ENCODE peak calls at places on chromosomes 11 and 22, in five cellular contexts. U, R, Q, O and Y are unnamed samples.

GRCh38 chr11:64086263-64086938 is 50.7 kb downstream of the FLRT1 start:
- DNase-seq in U (no peak), R (no peak), Q (peak), O (peak), Y (no peak)

GRCh38 chr11:33761471-33761870 is 12.8 kb downstream of the FBXO3 start:
- DNase-seq in U (no peak), R (no peak), Q (no peak), O (no peak), Y (no peak)

GRCh38 chr11:46669606-46670243 is 30.7 kb downstream of the ARHGAP1 start:
- DNase-seq in U (no peak), R (no peak), Q (peak), O (no peak), Y (no peak)

GRCh38 chr11:14364322-14364721 is 5.3 kb upstream of the RRAS2 start:
- DNase-seq in U (peak), R (peak), Q (no peak), O (no peak), Y (peak)

GRCh38 chr11:93614111-93614784 is 47.2 kb upstream of the CEP295 start:
- DNase-seq in U (no peak), R (no peak), Q (peak), O (no peak), Y (no peak)

GRCh38 chr11:102802341-102802740 is 4.4 kb upstream of the MMP1 start:
- DNase-seq in U (peak), R (no peak), Q (no peak), O (no peak), Y (peak)

GRCh38 chr11:45580399-45580798 is 85.0 kb downstream of the CHST1 start:
- DNase-seq in U (peak), R (no peak), Q (peak), O (no peak), Y (peak)

GRCh38 chr11:110984147-110984546 is 261.4 kb upstream of the POU2AF2 start:
- DNase-seq in U (peak), R (no peak), Q (no peak), O (no peak), Y (peak)

GRCh38 chr11:33515347-33515746 is 185.3 kb downstream of the C11orf91 start:
- DNase-seq in U (peak), R (no peak), Q (no peak), O (no peak), Y (no peak)

GRCh38 chr11:85602551-85603218 is 24.5 kb downstream of the DLG2 start:
- DNase-seq in U (no peak), R (no peak), Q (no peak), O (no peak), Y (no peak)

GRCh38 chr11:19869946-19870589 is 157.4 kb downstream of the NAV2 start:
- DNase-seq in U (no peak), R (no peak), Q (no peak), O (no peak), Y (no peak)

GRCh38 chr22:40281717-40282116 is 64.6 kb upstream of the ADSL start:
- DNase-seq in U (no peak), R (no peak), Q (no peak), O (no peak), Y (no peak)

GRCh38 chr11:126968915-126969314 is 31.7 kb downstream of the KIRREL3 start:
- DNase-seq in U (no peak), R (no peak), Q (no peak), O (no peak), Y (no peak)

GRCh38 chr11:57434640-57435546 is 8.0 kb upstream of the SLC43A3 start:
- DNase-seq in U (peak), R (no peak), Q (peak), O (peak), Y (peak)

GRCh38 chr11:128888034-128888985 is 2.8 kb upstream of the KCNJ5 start:
- DNase-seq in U (no peak), R (no peak), Q (no peak), O (no peak), Y (no peak)

GRCh38 chr11:119647254-119647653 is 81.7 kb downstream of the NECTIN1 start:
- DNase-seq in U (no peak), R (no peak), Q (no peak), O (no peak), Y (no peak)

GRCh38 chr11:71284525-71285092 is 32.2 kb upstream of the SHANK2 start:
- DNase-seq in U (no peak), R (no peak), Q (no peak), O (peak), Y (no peak)

GRCh38 chr11:59866397-59866796 is at the start of gene TCN1:
- DNase-seq in U (no peak), R (no peak), Q (peak), O (no peak), Y (no peak)

GRCh38 chr11:44604171-44604581 is 38.7 kb downstream of the CD82 start:
- DNase-seq in U (no peak), R (no peak), Q (no peak), O (no peak), Y (no peak)

GRCh38 chr11:57144531-57145320 is 37.0 kb upstream of the LRRC55 start:
- DNase-seq in U (no peak), R (no peak), Q (no peak), O (no peak), Y (no peak)

GRCh38 chr11:45751430-45751829 is 53.5 kb upstream of the SLC35C1 start:
- DNase-seq in U (no peak), R (no peak), Q (no peak), O (no peak), Y (no peak)

GRCh38 chr11:46896719-46897406 is 21.5 kb downstream of the LRP4 start:
- DNase-seq in U (peak), R (no peak), Q (peak), O (no peak), Y (no peak)

GRCh38 chr11:95147364-95147905 is 57.8 kb downstream of the ENDOD1 start:
- DNase-seq in U (peak), R (peak), Q (peak), O (peak), Y (peak)

GRCh38 chr11:34346551-34346950 is 11.3 kb downstream of the ABTB2 start:
- DNase-seq in U (no peak), R (no peak), Q (peak), O (peak), Y (no peak)

GRCh38 chr22:29387921-29388758 is at the start of gene AP1B1:
- DNase-seq in U (peak), R (peak), Q (peak), O (peak), Y (peak)
- TF ChIP-seq CTCF in U (no peak), R (no peak), Q (no peak), O (no peak), Y (no peak)

DNA sequence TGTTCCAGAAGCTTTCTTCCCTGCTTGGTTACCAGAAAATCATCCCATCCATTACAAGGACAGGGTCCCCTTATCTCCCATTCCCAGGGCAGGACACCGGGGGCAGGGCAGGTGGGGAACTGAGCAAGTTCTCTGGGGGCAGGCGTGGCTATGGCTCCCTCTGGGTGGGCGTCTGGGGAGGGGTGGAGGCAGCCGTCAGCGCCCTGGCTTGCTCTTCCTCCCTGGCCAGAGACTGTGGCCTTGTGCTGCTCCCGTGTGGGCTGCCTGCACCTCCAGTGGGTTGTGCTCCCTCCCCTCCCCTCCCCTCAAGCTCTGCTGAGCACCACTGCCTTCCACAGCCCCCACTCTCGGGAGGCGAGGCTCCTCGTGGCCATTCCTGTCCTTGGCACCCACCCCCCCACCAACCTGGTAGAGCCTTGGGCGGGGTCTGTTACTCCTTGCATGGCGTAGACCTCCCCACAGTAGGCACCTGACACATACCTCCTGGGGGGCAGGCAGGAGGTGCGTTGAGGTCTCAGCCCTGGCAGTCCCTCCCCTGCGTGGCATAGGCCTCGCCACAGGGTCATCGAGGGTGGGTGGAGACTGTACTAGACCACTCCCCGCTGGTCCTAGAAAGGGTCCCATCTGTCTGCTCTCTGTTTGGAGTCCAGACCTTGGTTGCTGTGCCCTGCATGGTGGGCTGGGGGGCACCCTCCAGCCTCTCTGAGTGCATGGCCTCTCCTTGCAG is 24.2 kb upstream of the PPP6R3 start:
- DNase-seq in U (no peak), R (no peak), Q (no peak), O (no peak), Y (no peak)
- H3K4me3 ChIP-seq in U (no peak), R (no peak), Q (no peak), O (no peak), Y (no peak)

GRCh38 chr11:107849791-107850190 is 8.8 kb downstream of the SLC35F2 start:
- DNase-seq in U (no peak), R (no peak), Q (no peak), O (no peak), Y (no peak)
- TF ChIP-seq CTCF in U (no peak), R (no peak), Q (no peak), O (no peak), Y (no peak)

GRCh38 chr22:37282385-37282677 is at the start of gene CYTH4:
- DNase-seq in U (no peak), R (peak), Q (no peak), O (peak), Y (no peak)
- H3K4me3 ChIP-seq in U (no peak), R (peak), Q (no peak), O (no peak), Y (no peak)

GRCh38 chr22:23086787-23087186 is 16.5 kb downstream of the GNAZ start:
- DNase-seq in U (no peak), R (no peak), Q (no peak), O (no peak), Y (no peak)

GRCh38 chr22:23089633-23090032 is 19.3 kb downstream of the GNAZ start:
- DNase-seq in U (no peak), R (no peak), Q (no peak), O (no peak), Y (no peak)

GRCh38 chr22:23089010-23089409 is 18.7 kb downstream of the GNAZ start:
- DNase-seq in U (no peak), R (no peak), Q (no peak), O (no peak), Y (no peak)

GRCh38 chr22:23086263-23086662 is 15.9 kb downstream of the GNAZ start:
- DNase-seq in U (no peak), R (no peak), Q (no peak), O (no peak), Y (no peak)

GRCh38 chr22:23088199-23088604 is 17.9 kb downstream of the GNAZ start:
- DNase-seq in U (no peak), R (no peak), Q (no peak), O (peak), Y (no peak)
- TF ChIP-seq CTCF in U (no peak), R (no peak), Q (no peak), O (no peak), Y (no peak)

GRCh38 chr11:118621071-118621815 is 13.8 kb downstream of the PHLDB1 start:
- DNase-seq in U (peak), R (peak), Q (no peak), O (peak), Y (peak)

GRCh38 chr11:118619444-118620205 is 12.2 kb downstream of the PHLDB1 start:
- DNase-seq in U (peak), R (peak), Q (peak), O (peak), Y (peak)

GRCh38 chr11:118621898-118622375 is 14.5 kb downstream of the PHLDB1 start:
- DNase-seq in U (no peak), R (no peak), Q (no peak), O (no peak), Y (no peak)

GRCh38 chr11:118618991-118619375 is 11.6 kb downstream of the PHLDB1 start:
- DNase-seq in U (peak), R (peak), Q (no peak), O (no peak), Y (peak)

DNA sequence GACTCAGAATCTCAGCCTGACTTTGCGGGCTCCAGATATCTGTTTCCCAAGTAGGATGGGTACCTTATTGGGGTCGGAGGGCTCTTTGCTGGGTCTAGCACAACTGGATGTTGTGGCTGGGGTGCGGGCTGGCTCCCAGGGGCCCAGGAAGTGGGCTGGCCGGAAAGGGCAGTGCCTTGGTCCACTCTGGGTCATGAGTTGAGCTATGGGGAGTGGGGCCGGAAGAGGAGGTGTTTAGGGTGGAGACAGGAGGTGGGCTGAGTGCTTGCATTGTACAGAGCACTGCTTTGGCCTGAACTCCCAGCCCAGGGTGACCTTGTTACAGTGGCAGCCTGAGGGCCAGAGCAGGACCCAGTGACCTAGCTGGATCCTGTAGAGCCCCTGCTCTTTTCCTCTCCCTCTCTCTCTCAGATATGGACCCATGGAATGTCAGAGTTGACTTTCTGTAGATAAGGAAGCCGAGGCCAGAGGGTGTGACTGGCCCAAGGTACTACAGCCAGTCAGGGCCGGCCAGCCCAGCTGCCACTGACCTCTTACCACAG is 13.2 kb downstream of the PHLDB1 start:
- DNase-seq in U (no peak), R (no peak), Q (no peak), O (peak), Y (no peak)
- H3K4me3 ChIP-seq in U (peak), R (no peak), Q (no peak), O (peak), Y (peak)